ENCODE peak calls at places on chromosomes 6 and 20, in six cellular contexts. N is H1, O is HCT116, I is WTC11, G is HepG2, D is GM12878. H is an unnamed sample.

GRCh38 chr6:40353197-40353966 is 233.8 kb downstream of the LRFN2 start:
- DNase-seq in N (peak; percentile 27), O (no peak), I (no peak), G (no peak), D (no peak), H (peak; percentile 1)

GRCh38 chr20:25364879-25365699 is 25.5 kb downstream of the ABHD12 start:
- DNase-seq in N (no peak), O (no peak), I (no peak), G (no peak), D (no peak), H (no peak)

GRCh38 chr20:44598413-44599290 is 16.3 kb downstream of the PKIG start:
- DNase-seq in N (no peak), O (no peak), I (no peak), G (no peak), D (no peak), H (peak; percentile 20)

GRCh38 chr6:137892271-137892708 is 25.2 kb downstream of the TNFAIP3 start:
- DNase-seq in N (no peak), O (no peak), I (no peak), G (no peak), D (no peak), H (no peak)

GRCh38 chr6:3390698-3391097 is 66.2 kb downstream of the SLC22A23 start:
- DNase-seq in N (no peak), O (peak; percentile 80), I (no peak), G (no peak), D (no peak), H (no peak)

GRCh38 chr6:69098910-69099309 is 463.8 kb downstream of the ADGRB3 start:
- DNase-seq in N (no peak), O (no peak), I (no peak), G (no peak), D (no peak), H (no peak)

GRCh38 chr20:42097741-42098140 is 479.6 kb upstream of the CHD6 start:
- DNase-seq in N (no peak), O (no peak), I (no peak), G (no peak), D (no peak), H (no peak)

GRCh38 chr6:147154454-147154853 is 49.8 kb upstream of the STXBP5 start:
- DNase-seq in N (no peak), O (no peak), I (no peak), G (peak; percentile 9), D (no peak), H (no peak)

GRCh38 chr6:154070041-154070440 is 31.0 kb downstream of the OPRM1 start:
- DNase-seq in N (no peak), O (no peak), I (no peak), G (no peak), D (no peak), H (no peak)

GRCh38 chr6:19754686-19755085 is 82.5 kb upstream of the ID4 start:
- DNase-seq in N (no peak), O (no peak), I (no peak), G (no peak), D (no peak), H (no peak)

DNA sequence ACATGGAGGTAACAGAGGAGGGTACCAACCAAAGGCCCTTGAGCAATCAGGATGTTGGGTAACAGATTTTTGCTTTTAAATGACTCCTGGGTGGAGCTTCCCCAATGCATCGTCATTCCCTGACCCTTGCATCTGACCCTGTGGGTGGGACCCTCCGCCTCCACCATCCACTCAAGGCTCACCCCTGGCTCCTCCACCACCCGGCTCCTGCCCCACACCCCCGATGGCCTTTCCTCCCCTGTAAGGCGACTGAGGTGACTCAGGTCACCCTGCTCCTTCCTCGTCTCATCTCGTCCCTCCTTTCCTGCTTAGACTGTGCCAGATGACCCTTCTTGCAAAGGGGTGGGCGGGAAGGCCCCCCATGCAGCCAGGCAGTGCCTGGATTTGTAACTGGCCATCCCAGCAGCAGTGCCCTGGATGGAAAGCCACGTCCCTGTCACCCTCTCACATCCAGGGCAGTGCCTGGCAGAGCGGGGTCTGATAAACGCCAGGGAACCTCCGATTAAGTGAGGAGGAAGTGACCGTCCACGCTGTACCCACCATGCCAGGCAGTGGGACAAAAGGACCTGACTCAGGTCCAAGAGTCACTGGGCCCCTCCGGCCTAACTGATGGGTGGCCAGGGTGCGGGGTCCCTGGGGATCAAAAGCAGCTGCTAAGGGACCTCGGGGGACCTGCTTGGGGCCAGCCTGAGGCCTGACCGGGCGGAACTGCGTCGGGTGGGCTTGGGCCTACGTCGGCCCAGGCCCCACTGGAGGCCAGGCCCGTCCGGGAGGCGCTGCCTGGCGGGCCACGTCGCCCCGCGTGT is 624 bp upstream of the NPEPL1 start:
- DNase-seq in N (peak; percentile 59), O (no peak), I (no peak), G (no peak), D (no peak), H (no peak)
- TF ChIP-seq SP1 in N (no peak), O (no peak), I (no peak), G (no peak), D (no peak), H (no peak)

GRCh38 chr6:26754212-26754611 is 94.7 kb upstream of the ZNF322 start:
- DNase-seq in N (no peak), O (no peak), I (no peak), G (no peak), D (no peak), H (no peak)
- TF ChIP-seq SP1 in N (no peak), O (no peak), I (no peak), G (no peak), D (no peak), H (no peak)

GRCh38 chr20:58212636-58213035 is 15.8 kb downstream of the ANKRD60 start:
- DNase-seq in N (no peak), O (no peak), I (no peak), G (no peak), D (no peak), H (no peak)
- TF ChIP-seq SP1 in N (no peak), O (no peak), I (no peak), G (no peak), D (no peak), H (no peak)

GRCh38 chr20:2509468-2509781 is 710 bp upstream of the ZNF343 start:
- DNase-seq in N (no peak), O (no peak), I (no peak), G (no peak), D (no peak), H (no peak)

GRCh38 chr20:2508631-2509467 is at the start of gene ZNF343:
- DNase-seq in N (peak; percentile 77), O (peak; percentile 63), I (peak; percentile 72), G (peak; percentile 95), D (peak; percentile 58), H (peak; percentile 88)

GRCh38 chr20:2509794-2510193 is 1.1 kb upstream of the ZNF343 start:
- DNase-seq in N (no peak), O (no peak), I (no peak), G (peak; percentile 45), D (no peak), H (no peak)

GRCh38 chr20:2507464-2507863 is 1.3 kb downstream of the ZNF343 start:
- DNase-seq in N (no peak), O (no peak), I (no peak), G (no peak), D (no peak), H (no peak)

DNA sequence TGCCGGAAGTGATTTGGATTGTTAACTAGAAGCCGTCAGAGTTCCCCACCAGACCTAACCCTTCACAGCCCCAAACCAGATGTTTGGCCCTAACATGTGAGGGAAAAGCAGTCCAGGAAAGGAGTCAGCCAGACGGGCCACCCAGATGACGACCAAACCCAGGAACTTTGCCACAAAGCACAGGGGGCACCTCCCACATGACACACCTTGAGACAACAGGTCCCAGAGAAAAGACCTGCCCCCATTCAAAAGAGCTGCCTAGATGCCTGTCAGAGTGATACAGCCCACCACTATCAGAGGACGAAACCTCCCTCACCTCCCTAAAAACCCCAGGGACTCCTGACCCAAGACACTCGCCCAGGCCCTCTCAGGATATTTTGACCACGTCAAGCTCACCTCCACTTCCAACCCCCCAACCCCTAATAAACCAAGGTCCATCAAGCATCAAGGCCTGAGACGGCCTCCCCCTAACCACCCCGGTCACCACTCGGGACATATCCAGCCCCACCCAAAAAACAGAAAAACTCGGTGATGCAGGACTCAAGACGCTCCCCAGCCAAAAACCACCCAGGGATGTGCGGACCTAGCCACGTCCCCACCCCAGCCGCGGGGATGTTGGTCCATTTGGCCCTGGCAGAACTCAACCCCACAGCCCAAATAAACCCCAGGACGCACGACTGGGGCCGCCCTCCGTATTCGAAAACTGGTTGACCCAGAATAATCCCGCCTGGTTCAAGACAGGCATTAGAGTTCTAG is 662 bp downstream of the ZNF343 start:
- DNase-seq in N (no peak), O (no peak), I (no peak), G (peak; percentile 24), D (no peak), H (peak; percentile 17)
- TF ChIP-seq SP1 in N (no peak), O (no peak), I (no peak), G (no peak), D (no peak), H (no peak)

GRCh38 chr6:112618796-112619195 is 271.7 kb downstream of the RFPL4B start:
- DNase-seq in N (no peak), O (peak; percentile 21), I (peak; percentile 36), G (no peak), D (no peak), H (peak; percentile 28)
- TF ChIP-seq SP1 in N (no peak), O (no peak), I (no peak), G (no peak), D (no peak), H (no peak)

GRCh38 chr6:81450180-81450579 is 302.3 kb downstream of the TENT5A start:
- DNase-seq in N (no peak), O (peak; percentile 74), I (no peak), G (peak; percentile 15), D (no peak), H (no peak)

GRCh38 chr6:81446509-81446908 is 306.0 kb downstream of the TENT5A start:
- DNase-seq in N (no peak), O (no peak), I (no peak), G (no peak), D (no peak), H (no peak)

DNA sequence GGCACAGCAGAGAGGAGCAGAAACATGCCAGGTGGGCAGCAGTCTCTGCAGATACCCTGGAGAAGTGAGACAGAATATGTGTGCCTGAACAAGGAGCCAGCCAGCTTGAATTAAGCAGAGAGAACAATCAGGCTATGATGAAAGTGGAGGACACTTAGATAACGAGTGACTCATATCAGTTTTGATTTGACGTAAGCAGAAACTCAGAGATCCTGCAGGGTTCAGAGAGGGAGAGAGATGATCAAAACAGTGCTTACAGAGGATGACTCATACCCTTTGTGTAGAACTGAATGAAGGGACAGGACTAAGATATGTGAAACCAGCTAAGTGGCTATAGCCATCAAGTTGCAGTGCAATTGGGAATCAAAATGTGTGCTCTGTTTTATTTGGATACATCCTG is 300.7 kb downstream of the TENT5A start:
- DNase-seq in N (no peak), O (peak; percentile 98), I (no peak), G (peak; percentile 69), D (no peak), H (peak; percentile 6)
- TF ChIP-seq SP1 in N (no peak), O (peak; percentile 84), I (no peak), G (no peak), D (no peak), H (no peak)

H was measured in HEK293T.